ENCODE peak calls at places on chromosome 16, in four cellular contexts. K is SK-N-SH, I is K562, E is HepG2. V is an unnamed sample.

GRCh38 chr16:27193300-27193990 is 9.9 kb upstream of the KDM8 start:
- DNase-seq in E (no peak), I (no peak), K (no peak), V (no peak)

GRCh38 chr16:81901483-81901882 is 109.8 kb downstream of the SDR42E1 start:
- DNase-seq in I (no peak), K (no peak), E (no peak), V (no peak)

GRCh38 chr16:23452572-23453337 is at the start of gene COG7:
- DNase-seq in K (peak), I (peak), E (peak), V (peak)

GRCh38 chr16:66580605-66581209 is 1.4 kb downstream of the CMTM2 start:
- DNase-seq in E (peak), I (no peak), K (no peak), V (no peak)

GRCh38 chr16:47316686-47317085 is 144.2 kb downstream of the ITFG1 start:
- DNase-seq in E (no peak), K (no peak), I (no peak), V (no peak)

GRCh38 chr16:50309156-50309526 is 42.8 kb downstream of the ADCY7 start:
- DNase-seq in K (no peak), E (no peak), I (no peak), V (no peak)

GRCh38 chr16:68436581-68436980 is 11.7 kb downstream of the SMPD3 start:
- DNase-seq in K (no peak), E (no peak), I (peak), V (peak)

GRCh38 chr16:74309789-74310781 is 13.5 kb downstream of the PSMD7 start:
- DNase-seq in I (peak), E (peak), K (peak), V (no peak)

GRCh38 chr16:21625026-21625425 is 25.6 kb downstream of the METTL9 start:
- DNase-seq in I (no peak), E (no peak), K (no peak), V (no peak)

GRCh38 chr16:27226476-27226875 is 23.1 kb downstream of the KDM8 start:
- DNase-seq in I (no peak), E (no peak), K (no peak), V (no peak)

GRCh38 chr16:79776243-79776884 is 175.8 kb upstream of the MAF start:
- DNase-seq in E (no peak), I (no peak), K (no peak), V (no peak)

GRCh38 chr16:20850981-20851380 is 44.7 kb downstream of the REXO5 start:
- DNase-seq in I (no peak), E (no peak), K (no peak), V (no peak)

GRCh38 chr16:23081675-23082119 is 67.6 kb downstream of the USP31 start:
- DNase-seq in K (peak), I (no peak), E (no peak), V (no peak)

DNA sequence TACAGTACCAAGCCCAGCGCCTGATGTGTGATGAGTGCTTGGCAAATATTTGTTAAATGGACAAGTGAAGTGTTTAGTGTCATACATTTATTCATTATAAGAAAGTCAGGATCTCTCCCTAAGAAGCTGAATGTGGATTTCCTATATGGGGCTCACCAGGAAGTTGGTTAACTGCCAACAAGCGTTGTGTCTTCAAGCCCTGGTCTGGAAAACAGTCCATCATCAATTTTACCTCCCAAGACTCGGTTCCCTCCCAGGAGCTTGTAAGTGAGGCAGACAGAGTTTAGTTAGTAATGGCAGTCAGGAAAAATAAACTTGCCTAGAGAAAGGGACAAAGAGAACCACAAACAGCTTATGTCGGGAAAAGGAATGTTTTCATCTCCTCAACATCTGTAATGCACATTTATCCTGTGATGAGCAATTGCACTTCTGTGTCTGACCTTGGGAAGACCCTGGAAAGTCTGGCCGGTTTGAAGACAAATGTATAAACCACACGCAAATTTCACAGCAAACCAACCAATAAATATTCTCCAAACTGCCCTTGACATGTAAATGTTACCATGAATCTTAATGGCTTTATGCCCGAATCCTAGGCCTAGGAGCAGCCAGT is 28.3 kb downstream of the C16orf95 start:
- DNase-seq in I (no peak), K (no peak), E (no peak), V (no peak)
- TF ChIP-seq FOXJ3 in I (no peak), K (no peak), E (no peak), V (no peak)

GRCh38 chr16:18804540-18804939 is 3.2 kb upstream of the ARL6IP1 start:
- DNase-seq in I (no peak), E (no peak), K (no peak), V (no peak)
- TF ChIP-seq FOXJ3 in I (no peak), E (no peak), K (no peak), V (no peak)

DNA sequence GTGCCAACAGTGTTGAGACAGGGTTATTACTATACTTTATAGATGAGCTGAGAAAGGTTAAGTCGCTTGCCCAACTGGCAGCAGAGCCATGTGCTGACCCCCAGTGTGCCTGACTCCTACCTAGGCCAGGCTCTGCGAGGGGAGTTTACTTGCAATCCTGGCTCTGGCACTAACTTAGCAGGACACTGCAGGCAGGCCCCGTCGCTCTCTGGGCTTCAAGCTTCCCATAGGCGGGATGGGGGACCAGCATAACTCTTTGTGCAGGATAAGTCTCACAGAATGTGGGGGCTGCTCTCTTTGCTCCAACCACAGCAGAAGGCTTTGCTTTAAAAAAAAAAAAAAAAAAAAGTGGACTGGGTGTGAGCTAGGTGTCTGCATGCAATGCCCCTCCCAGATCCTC is 102.7 kb downstream of the GNAO1 start:
- DNase-seq in I (no peak), K (no peak), E (no peak), V (no peak)
- TF ChIP-seq FOXJ3 in I (no peak), K (no peak), E (no peak), V (no peak)

DNA sequence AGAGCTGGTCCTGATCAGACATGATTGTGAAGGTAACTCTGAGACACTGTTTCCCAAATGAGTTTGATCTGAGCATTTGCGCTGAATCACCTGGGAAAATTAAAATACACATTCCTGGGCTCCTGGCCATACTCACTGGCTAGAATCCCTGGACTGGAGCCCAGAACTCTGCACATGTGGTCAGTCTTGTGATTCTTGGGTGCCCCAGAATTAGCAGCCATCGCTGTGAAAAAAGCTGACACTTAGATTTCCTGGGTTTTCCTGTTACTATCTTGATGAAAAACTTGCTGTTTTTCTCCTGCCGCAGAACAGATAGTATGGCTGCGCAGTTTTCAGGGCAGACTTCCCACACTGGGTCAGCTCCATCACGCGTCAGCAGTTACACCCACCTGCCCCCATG is 24.6 kb downstream of the NECAB2 start:
- DNase-seq in E (no peak), K (no peak), I (no peak), V (no peak)
- TF ChIP-seq FOXJ3 in E (no peak), K (no peak), I (no peak), V (no peak)

GRCh38 chr16:28326881-28327610 is 34.7 kb downstream of the SBK1 start:
- DNase-seq in E (peak), K (peak), I (peak), V (peak)
- TF ChIP-seq FOXJ3 in E (no peak), K (no peak), I (no peak), V (no peak)

GRCh38 chr16:88920618-88921602 is 54.5 kb upstream of the PABPN1L start:
- DNase-seq in E (no peak), K (peak), I (peak), V (no peak)

GRCh38 chr16:88922826-88923410 is 54.1 kb downstream of the CBFA2T3 start:
- DNase-seq in K (no peak), I (no peak), E (no peak), V (no peak)

GRCh38 chr16:88921603-88921995 is 55.1 kb upstream of the PABPN1L start:
- DNase-seq in I (no peak), E (no peak), K (no peak), V (no peak)

GRCh38 chr16:88923450-88923849 is 53.6 kb downstream of the CBFA2T3 start:
- DNase-seq in K (no peak), E (no peak), I (no peak), V (no peak)

GRCh38 chr16:88922114-88922825 is 54.7 kb downstream of the CBFA2T3 start:
- DNase-seq in I (no peak), K (no peak), E (no peak), V (peak)
- TF ChIP-seq FOXJ3 in I (no peak), K (no peak), E (no peak), V (no peak)

GRCh38 chr16:48617104-48617503 is 7.1 kb upstream of the N4BP1 start:
- DNase-seq in I (no peak), E (no peak), K (no peak), V (no peak)

GRCh38 chr16:48616571-48616970 is 6.6 kb upstream of the N4BP1 start:
- DNase-seq in K (no peak), E (no peak), I (no peak), V (no peak)

GRCh38 chr16:48620445-48620844 is 10.5 kb upstream of the N4BP1 start:
- DNase-seq in I (no peak), K (no peak), E (no peak), V (no peak)

GRCh38 chr16:48619547-48619946 is 9.6 kb upstream of the N4BP1 start:
- DNase-seq in K (no peak), E (no peak), I (no peak), V (no peak)

DNA sequence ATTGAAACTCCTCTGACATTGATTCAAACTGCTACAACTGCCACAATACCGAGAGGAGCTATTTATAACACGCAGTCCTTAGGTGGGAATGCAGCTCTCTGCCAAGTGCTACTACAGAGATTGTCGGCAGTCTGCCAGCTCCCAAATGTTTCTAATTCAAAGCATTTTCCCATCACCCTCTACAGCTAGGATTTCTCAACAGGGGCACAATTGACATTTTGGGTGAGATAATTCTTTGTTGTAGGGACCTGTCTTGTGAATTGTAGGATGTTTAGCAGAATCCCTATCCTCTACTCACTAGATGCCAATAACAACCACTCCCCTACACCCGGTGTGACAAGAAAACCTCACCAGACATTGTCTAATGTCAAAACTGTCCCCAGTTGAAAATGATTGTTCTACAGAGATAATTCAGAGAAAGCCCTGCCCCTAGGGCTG is 7.8 kb upstream of the N4BP1 start:
- DNase-seq in I (no peak), E (no peak), K (no peak), V (no peak)
- TF ChIP-seq FOXJ3 in I (no peak), E (no peak), K (no peak), V (no peak)

GRCh38 chr16:51461255-51461654 is 310.2 kb upstream of the SALL1 start:
- DNase-seq in K (no peak), I (no peak), E (no peak), V (no peak)

DNA sequence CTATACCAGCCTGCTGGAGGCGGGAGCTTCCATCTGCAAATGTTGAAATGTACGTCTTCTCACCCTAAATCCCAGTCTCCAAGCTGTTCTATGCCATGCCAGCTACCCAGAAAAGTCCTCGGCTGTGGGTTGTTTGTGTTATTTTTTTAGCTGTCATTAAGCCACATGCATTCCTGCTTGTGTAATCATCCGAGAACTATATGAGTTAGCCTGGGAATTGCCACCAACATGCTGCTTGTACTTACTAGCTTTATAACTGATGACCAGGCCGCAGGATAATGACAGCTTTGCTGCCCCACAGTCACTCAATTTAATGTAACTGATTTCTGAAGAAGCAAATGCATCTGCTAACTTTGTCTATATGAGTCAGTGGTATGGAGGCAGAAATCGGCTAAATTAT is 314.0 kb upstream of the SALL1 start:
- DNase-seq in E (no peak), I (no peak), K (no peak), V (no peak)
- TF ChIP-seq FOXJ3 in E (no peak), I (no peak), K (no peak), V (no peak)

DNA sequence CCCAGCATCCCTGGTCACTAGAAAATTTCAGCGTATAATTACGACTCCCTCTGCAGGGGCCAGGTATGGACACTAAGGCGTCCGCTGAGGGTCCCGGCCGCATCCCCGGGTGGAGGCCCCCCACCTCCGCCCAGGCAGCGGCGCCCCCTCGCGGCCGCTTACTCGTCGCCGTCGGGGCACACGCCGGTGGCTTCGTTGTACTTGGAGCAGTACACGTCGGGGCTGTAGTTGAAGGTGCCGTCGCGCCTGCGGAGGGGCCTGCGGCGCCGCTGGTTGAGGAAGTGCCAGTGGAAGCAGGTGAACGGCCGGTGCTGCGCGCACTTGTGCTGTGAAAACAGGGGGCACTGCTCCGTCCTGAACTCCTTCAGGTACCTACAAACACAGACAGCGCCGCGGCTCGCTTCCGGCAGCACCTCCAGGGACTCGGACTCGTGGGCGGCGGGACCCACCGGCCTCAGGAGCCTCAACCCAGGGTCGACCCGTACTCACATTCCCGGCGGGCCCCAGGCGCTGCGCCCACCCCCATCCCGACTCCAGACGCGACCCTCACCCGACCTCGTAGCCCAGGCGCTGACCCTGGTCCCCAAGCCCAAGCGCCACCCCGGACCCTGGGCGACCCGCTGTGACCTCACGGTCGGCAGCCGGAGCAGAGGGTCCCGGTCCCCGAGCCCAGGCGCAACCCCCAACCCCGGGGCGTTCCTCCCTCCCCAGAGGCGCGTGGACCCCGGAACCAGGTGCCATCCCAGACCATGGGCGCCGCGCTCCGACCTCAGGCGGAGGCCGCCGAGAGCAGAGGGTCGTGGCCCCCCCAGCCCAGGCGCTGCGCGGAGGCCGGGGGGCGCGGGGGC is 596 bp downstream of the UNKL start:
- DNase-seq in E (no peak), I (peak), K (peak), V (peak)
- TF ChIP-seq FOXJ3 in E (no peak), I (no peak), K (no peak), V (no peak)

V was measured in WTC11.